ENCODE peak calls at places on chromosomes 2 and 18, in five cellular contexts. K is ecto neural progenitor cell, Q is fibroblast of gingiva, C is RKO, I is NCI-H1694. S is an unnamed sample.

GRCh38 chr18:51278045-51278649 is 80.7 kb upstream of the MEX3C start:
- DNase-seq in K (peak; percentile 70), Q (no peak), C (peak; percentile 47), I (peak; percentile 36), S (peak; percentile 47)

GRCh38 chr2:58221909-58222308 is 19.2 kb downstream of the FANCL start:
- DNase-seq in K (no peak), Q (no peak), C (no peak), I (no peak), S (no peak)

GRCh38 chr18:13237073-13237472 is 18.5 kb downstream of the LDLRAD4 start:
- DNase-seq in K (no peak), Q (no peak), C (no peak), I (no peak), S (no peak)

GRCh38 chr2:48383055-48383454 is 146.9 kb upstream of the STON1 start:
- DNase-seq in K (no peak), Q (no peak), C (no peak), I (no peak), S (no peak)

GRCh38 chr2:190466819-190467444 is 58.8 kb downstream of the MFSD6 start:
- DNase-seq in K (no peak), Q (peak; percentile 21), C (no peak), I (no peak), S (no peak)

GRCh38 chr2:152861349-152861942 is 143.0 kb downstream of the ARL6IP6 start:
- DNase-seq in K (no peak), Q (no peak), C (peak; percentile 32), I (peak; percentile 2), S (peak; percentile 54)

GRCh38 chr2:23525137-23525765 is 140.3 kb downstream of the KLHL29 start:
- DNase-seq in K (no peak), Q (no peak), C (no peak), I (no peak), S (no peak)

GRCh38 chr2:11234309-11234708 is 79.0 kb downstream of the SLC66A3 start:
- DNase-seq in K (no peak), Q (no peak), C (peak; percentile 12), I (peak; percentile 39), S (no peak)

GRCh38 chr2:7692657-7693161 is 775.5 kb downstream of the RNF144A start:
- DNase-seq in K (no peak), Q (peak; percentile 84), C (no peak), I (peak; percentile 61), S (no peak)

GRCh38 chr2:215320679-215321078 is 8.8 kb downstream of the ATIC start:
- DNase-seq in K (no peak), Q (no peak), C (no peak), I (no peak), S (no peak)

GRCh38 chr2:96538487-96539214 is 2.1 kb downstream of the ARID5A start:
- DNase-seq in K (peak; percentile 84), Q (no peak), C (no peak), I (no peak), S (peak; percentile 95)

GRCh38 chr2:240885566-240885965 is 10.4 kb downstream of the MAB21L4 start:
- DNase-seq in K (no peak), Q (no peak), C (no peak), I (no peak), S (no peak)

GRCh38 chr2:208466133-208466919 is 59.7 kb downstream of the PTH2R start:
- DNase-seq in K (peak; percentile 57), Q (no peak), C (peak; percentile 71), I (peak; percentile 82), S (peak; percentile 55)

GRCh38 chr2:239306274-239307220 is 94.3 kb downstream of the HDAC4 start:
- DNase-seq in K (no peak), Q (no peak), C (no peak), I (no peak), S (no peak)

GRCh38 chr18:27110319-27110718 is 74.8 kb downstream of the CHST9 start:
- DNase-seq in K (no peak), Q (no peak), C (no peak), I (peak; percentile 26), S (no peak)

GRCh38 chr2:112493858-112494648 is 12.1 kb downstream of the TTL start:
- DNase-seq in K (no peak), Q (peak; percentile 67), C (peak; percentile 28), I (no peak), S (no peak)

GRCh38 chr18:42474577-42474976 is 519.5 kb downstream of the PIK3C3 start:
- DNase-seq in K (no peak), Q (no peak), C (no peak), I (no peak), S (no peak)

GRCh38 chr18:57352271-57352701 is at the start of gene ST8SIA3:
- DNase-seq in K (no peak), Q (no peak), C (no peak), I (no peak), S (no peak)

GRCh38 chr18:40866013-40866644 is 1088.9 kb upstream of the PIK3C3 start:
- DNase-seq in K (no peak), Q (no peak), C (peak; percentile 55), I (no peak), S (no peak)

GRCh38 chr2:39017314-39017713 is 103.5 kb downstream of the SOS1 start:
- DNase-seq in K (no peak), Q (no peak), C (no peak), I (no peak), S (no peak)

GRCh38 chr2:7773974-7774365 is 856.8 kb downstream of the RNF144A start:
- DNase-seq in K (no peak), Q (no peak), C (no peak), I (no peak), S (no peak)

GRCh38 chr2:203451686-203452085 is 83.4 kb downstream of the RAPH1 start:
- DNase-seq in K (no peak), Q (peak; percentile 38), C (no peak), I (no peak), S (no peak)

GRCh38 chr2:237567276-237568029 is 1.1 kb downstream of the PRLH start:
- DNase-seq in K (no peak), Q (no peak), C (no peak), I (no peak), S (no peak)

GRCh38 chr2:42876280-42876840 is 84.0 kb upstream of the HAAO start:
- DNase-seq in K (no peak), Q (peak; percentile 53), C (no peak), I (no peak), S (no peak)

S was measured in NT2/D1.